ENCODE peak calls at places on chromosomes 2 and 18, in seven cellular contexts. U is heart right ventricle, M is epithelial cell of esophagus, X is cardiac muscle cell, O is endothelial cell of umbilical vein, D is mesendoderm, G is hypothalamus. S is an unnamed sample.

GRCh38 chr2:88549616-88550292 is 77.5 kb downstream of the EIF2AK3 start:
- DNase-seq in U (no peak), M (peak; percentile 9), X (no peak), O (no peak), D (peak; percentile 94), G (no peak), S (no peak)

GRCh38 chr2:179096090-179096489 is 46.2 kb upstream of the CCDC141 start:
- DNase-seq in U (no peak), M (peak; percentile 62), X (no peak), O (no peak), D (peak; percentile 53), G (no peak), S (no peak)

GRCh38 chr2:237060518-237061312 is 25.0 kb upstream of the COPS8 start:
- DNase-seq in U (no peak), M (peak; percentile 74), X (peak; percentile 83), O (peak; percentile 77), D (peak; percentile 81), G (peak; percentile 10), S (no peak)

GRCh38 chr2:197846789-197847188 is 42.4 kb downstream of the PLCL1 start:
- DNase-seq in U (no peak), M (no peak), X (peak; percentile 23), O (no peak), D (no peak), G (no peak), S (no peak)

GRCh38 chr2:74735544-74735943 is 81.5 kb downstream of the SEMA4F start:
- DNase-seq in U (no peak), M (no peak), X (no peak), O (peak; percentile 24), D (peak; percentile 10), G (no peak), S (no peak)

GRCh38 chr2:128522829-128523228 is 204.2 kb upstream of the HS6ST1 start:
- DNase-seq in U (no peak), M (no peak), X (no peak), O (no peak), D (no peak), G (no peak), S (no peak)

GRCh38 chr2:7281348-7281747 is 364.1 kb downstream of the RNF144A start:
- DNase-seq in U (no peak), M (no peak), X (no peak), O (no peak), D (no peak), G (no peak), S (no peak)

GRCh38 chr2:6506311-6507258 is 359.1 kb downstream of the CMPK2 start:
- DNase-seq in U (no peak), M (peak; percentile 85), X (no peak), O (no peak), D (no peak), G (no peak), S (no peak)

GRCh38 chr2:206274434-206275273 is at the start of gene ZDBF2:
- DNase-seq in U (peak; percentile 60), M (peak; percentile 46), X (peak; percentile 81), O (peak; percentile 73), D (peak; percentile 79), G (peak; percentile 48), S (peak; percentile 24)

GRCh38 chr2:207229161-207229560 is 63.4 kb upstream of the KLF7 start:
- DNase-seq in U (no peak), M (no peak), X (no peak), O (peak; percentile 38), D (peak; percentile 31), G (no peak), S (no peak)

GRCh38 chr2:107337209-107337898 is 451.4 kb upstream of the ST6GAL2 start:
- DNase-seq in U (no peak), M (peak; percentile 8), X (peak; percentile 74), O (no peak), D (no peak), G (no peak), S (peak; percentile 21)

GRCh38 chr2:217685255-217685605 is 317.6 kb downstream of the TNS1 start:
- DNase-seq in U (peak; percentile 14), M (peak; percentile 98), X (peak; percentile 92), O (no peak), D (peak; percentile 91), G (no peak), S (peak; percentile 59)

GRCh38 chr2:158968396-158969161 is at the start of gene TANC1:
- DNase-seq in U (peak; percentile 95), M (peak; percentile 96), X (peak; percentile 96), O (peak; percentile 90), D (peak; percentile 94), G (peak; percentile 91), S (peak; percentile 77)

GRCh38 chr2:121037480-121037879 is 247.5 kb downstream of the TFCP2L1 start:
- DNase-seq in U (no peak), M (no peak), X (no peak), O (no peak), D (no peak), G (no peak), S (no peak)

GRCh38 chr2:102294802-102295489 is 16.4 kb upstream of the IL1RL1 start:
- DNase-seq in U (no peak), M (peak; percentile 83), X (peak; percentile 64), O (peak; percentile 34), D (no peak), G (no peak), S (no peak)

GRCh38 chr18:63604791-63605567 is 17.8 kb downstream of the SERPINB13 start:
- DNase-seq in U (no peak), M (peak; percentile 98), X (no peak), O (no peak), D (no peak), G (no peak), S (no peak)

GRCh38 chr2:26148501-26148900 is 24.4 kb upstream of the GAREM2 start:
- DNase-seq in U (no peak), M (peak; percentile 26), X (peak; percentile 50), O (no peak), D (peak; percentile 29), G (no peak), S (no peak)

GRCh38 chr2:121699421-121700328 is 37.0 kb downstream of the NIFK start:
- DNase-seq in U (no peak), M (peak; percentile 97), X (peak; percentile 66), O (peak; percentile 55), D (peak; percentile 81), G (no peak), S (peak; percentile 70)

GRCh38 chr2:118301248-118301647 is 213.0 kb downstream of the INSIG2 start:
- DNase-seq in U (no peak), M (no peak), X (no peak), O (no peak), D (no peak), G (no peak), S (no peak)

GRCh38 chr2:27653397-27653796 is 10.0 kb downstream of the SUPT7L start:
- DNase-seq in U (no peak), M (peak; percentile 47), X (no peak), O (no peak), D (no peak), G (no peak), S (no peak)

GRCh38 chr2:148658807-148659722 is 14.5 kb downstream of the EPC2 start:
- DNase-seq in U (no peak), M (peak; percentile 51), X (peak; percentile 54), O (peak; percentile 75), D (peak; percentile 60), G (no peak), S (no peak)

GRCh38 chr18:35671952-35672603 is 90.5 kb downstream of the GALNT1 start:
- DNase-seq in U (no peak), M (no peak), X (peak; percentile 3), O (peak; percentile 57), D (no peak), G (no peak), S (no peak)

GRCh38 chr2:160581035-160581434 is 87.4 kb upstream of the RBMS1 start:
- DNase-seq in U (no peak), M (peak; percentile 54), X (no peak), O (no peak), D (peak; percentile 13), G (no peak), S (no peak)

GRCh38 chr2:116719841-116720240 is 1094.7 kb upstream of the DDX18 start:
- DNase-seq in U (no peak), M (peak; percentile 90), X (no peak), O (peak; percentile 29), D (no peak), G (no peak), S (no peak)

GRCh38 chr2:15582153-15582552 is 9.5 kb upstream of the DDX1 start:
- DNase-seq in U (no peak), M (no peak), X (no peak), O (no peak), D (no peak), G (no peak), S (no peak)

S was measured in gastrocnemius medialis.